ENCODE peak calls at places on chromosomes 4 and X, in five cellular contexts. P is Peyer's patch; B is CD8-positive, alpha-beta T cell; O is pancreas; N is K562. L is an unnamed sample.

GRCh38 chr4:81565137-81565870 is 93.6 kb upstream of the RASGEF1B start:
- DNase-seq in P (peak), B (no peak), O (peak), N (peak), L (peak)

GRCh38 chr4:137378393-137379290 is 153.7 kb downstream of the PCDH18 start:
- DNase-seq in P (no peak), B (no peak), O (no peak), N (no peak), L (peak)

GRCh38 chr4:95513022-95513421 is 35.8 kb downstream of the UNC5C start:
- DNase-seq in P (no peak), B (no peak), O (no peak), N (no peak), L (no peak)

GRCh38 chr4:73690051-73690744 is 50.2 kb upstream of the CXCL8 start:
- DNase-seq in P (no peak), B (no peak), O (no peak), N (no peak), L (peak)

GRCh38 chr4:6198768-6199343 is 1.5 kb downstream of the JAKMIP1 start:
- DNase-seq in P (no peak), B (no peak), O (no peak), N (no peak), L (no peak)

GRCh38 chrX:132775230-132775823 is 183.1 kb downstream of the HS6ST2 start:
- DNase-seq in P (no peak), B (no peak), O (no peak), N (no peak), L (peak)

GRCh38 chr4:20832821-20833220 is 132.6 kb downstream of the PACRGL start:
- DNase-seq in P (no peak), B (no peak), O (no peak), N (no peak), L (no peak)

GRCh38 chr4:80173387-80173786 is 23.9 kb upstream of the PRDM8 start:
- DNase-seq in P (peak), B (peak), O (no peak), N (no peak), L (peak)

GRCh38 chrX:2391869-2392606 is 108.7 kb downstream of the DHRSX start:
- DNase-seq in P (no peak), B (no peak), O (no peak), N (no peak), L (peak)
- TF ChIP-seq CTCF in P (peak), B (no peak), O (no peak), N (no peak), L (no peak)

GRCh38 chrX:47523297-47523696 is 37.7 kb upstream of the ARAF start:
- DNase-seq in P (peak), B (peak), O (peak), N (peak), L (peak)

GRCh38 chrX:47518105-47518504 is 35.1 kb upstream of the ZNF41 start:
- DNase-seq in P (no peak), B (no peak), O (no peak), N (no peak), L (no peak)

GRCh38 chrX:47529548-47529947 is 31.5 kb upstream of the ARAF start:
- DNase-seq in P (no peak), B (no peak), O (no peak), N (no peak), L (no peak)

DNA sequence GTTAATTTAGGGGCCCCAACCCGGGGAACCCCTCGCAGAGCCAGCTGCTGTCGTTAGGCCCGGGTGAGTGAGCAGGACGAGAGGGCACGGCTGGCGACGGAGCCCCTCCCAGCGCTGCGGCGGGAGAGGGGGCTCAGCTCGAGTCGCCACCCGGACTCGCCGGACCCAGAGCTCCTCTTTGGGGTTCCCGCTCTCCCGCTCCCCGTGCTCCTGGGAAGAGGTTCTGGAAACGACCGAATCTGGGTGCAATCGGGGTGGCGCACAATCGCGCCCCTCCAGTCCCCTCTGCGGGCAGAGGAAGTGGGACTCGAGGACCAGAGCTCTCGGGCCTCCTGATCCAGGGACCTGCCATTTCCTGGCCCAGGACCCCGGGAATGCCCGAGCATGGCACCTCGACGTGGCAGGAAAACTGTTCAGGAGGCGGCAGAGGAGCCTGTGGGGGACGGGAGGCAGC is 37.3 kb upstream of the ARAF start:
- DNase-seq in P (no peak), B (no peak), O (peak), N (no peak), L (no peak)
- TF ChIP-seq CTCF in P (no peak), B (peak), O (no peak), N (no peak), L (no peak)

DNA sequence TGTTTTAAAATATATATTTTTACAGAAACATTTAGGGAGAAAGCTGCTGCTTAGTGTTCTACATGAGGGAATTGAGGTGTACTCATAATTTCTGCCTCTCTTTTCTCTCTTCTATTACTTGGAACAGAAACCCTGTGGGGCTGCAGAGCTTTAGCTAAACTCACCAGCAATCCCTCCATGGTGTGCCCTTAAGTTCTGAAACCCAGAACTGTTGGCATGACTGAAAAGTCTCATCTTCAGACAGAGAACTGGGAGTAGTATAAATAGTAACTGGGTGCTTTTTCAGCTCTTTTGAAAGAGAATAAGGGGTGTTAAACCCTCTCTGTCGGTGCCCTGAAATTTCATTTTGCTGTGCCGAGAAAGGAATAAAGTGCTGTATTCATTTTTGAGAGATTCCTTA is 294.9 kb upstream of the BOD1L1 start:
- DNase-seq in P (no peak), B (no peak), O (no peak), N (no peak), L (no peak)
- TF ChIP-seq CTCF in P (no peak), B (no peak), O (no peak), N (no peak), L (no peak)

GRCh38 chrX:77733342-77733741 is 52.7 kb downstream of the ATRX start:
- DNase-seq in P (no peak), B (no peak), O (no peak), N (no peak), L (no peak)

GRCh38 chrX:77731821-77732419 is 54.1 kb downstream of the ATRX start:
- DNase-seq in P (no peak), B (no peak), O (no peak), N (no peak), L (no peak)
- TF ChIP-seq CTCF in P (no peak), B (no peak), O (no peak), N (no peak), L (no peak)

GRCh38 chr4:152644130-152644529 is 35.7 kb downstream of the TMEM154 start:
- DNase-seq in P (no peak), B (no peak), O (no peak), N (no peak), L (no peak)

GRCh38 chr4:152643153-152644035 is 36.4 kb downstream of the TMEM154 start:
- DNase-seq in P (peak), B (no peak), O (no peak), N (peak), L (no peak)

GRCh38 chr4:152635876-152636275 is 43.9 kb downstream of the TMEM154 start:
- DNase-seq in P (no peak), B (no peak), O (no peak), N (no peak), L (no peak)

DNA sequence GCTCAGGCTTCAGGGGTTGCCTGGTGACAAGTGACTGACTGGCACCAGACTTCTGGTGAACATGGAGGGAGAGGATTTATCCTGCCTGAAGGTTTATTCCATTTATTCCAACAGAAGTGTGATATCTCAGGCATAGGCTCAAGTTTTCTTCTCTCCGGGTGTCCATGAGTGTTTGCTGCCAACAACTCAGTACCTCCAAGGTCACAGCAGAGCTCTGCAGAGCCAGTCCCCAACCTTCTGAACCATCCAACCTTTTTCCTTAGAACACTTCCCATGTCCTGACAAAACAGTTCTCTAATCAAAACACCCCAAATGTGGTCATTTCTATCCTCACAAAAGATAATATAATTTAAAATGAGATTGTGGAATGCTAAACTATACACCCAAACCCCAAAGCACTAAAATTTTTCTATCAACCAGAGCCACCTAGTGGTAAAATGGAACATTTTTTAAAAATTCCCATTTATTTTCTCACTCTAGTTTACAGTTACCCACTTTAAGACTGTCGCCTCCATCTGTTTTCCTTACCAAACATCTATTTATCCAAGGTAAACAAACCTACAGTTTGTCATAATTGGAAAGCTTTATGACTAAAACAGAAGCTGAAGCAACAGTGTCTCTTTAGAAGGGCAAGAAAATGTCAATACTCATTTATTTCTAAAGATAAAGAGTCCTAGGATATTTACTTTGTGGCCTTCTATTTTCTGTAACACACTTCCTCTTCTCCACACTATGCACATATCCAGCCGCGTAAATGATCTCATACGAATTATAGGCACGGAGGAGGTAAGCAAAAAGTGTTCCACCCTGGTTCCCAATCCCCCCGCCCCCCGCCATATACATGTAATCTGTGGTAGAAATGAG is 39.5 kb downstream of the TMEM154 start:
- DNase-seq in P (no peak), B (no peak), O (no peak), N (peak), L (peak)
- TF ChIP-seq CTCF in P (peak), B (peak), O (peak), N (peak), L (peak)

DNA sequence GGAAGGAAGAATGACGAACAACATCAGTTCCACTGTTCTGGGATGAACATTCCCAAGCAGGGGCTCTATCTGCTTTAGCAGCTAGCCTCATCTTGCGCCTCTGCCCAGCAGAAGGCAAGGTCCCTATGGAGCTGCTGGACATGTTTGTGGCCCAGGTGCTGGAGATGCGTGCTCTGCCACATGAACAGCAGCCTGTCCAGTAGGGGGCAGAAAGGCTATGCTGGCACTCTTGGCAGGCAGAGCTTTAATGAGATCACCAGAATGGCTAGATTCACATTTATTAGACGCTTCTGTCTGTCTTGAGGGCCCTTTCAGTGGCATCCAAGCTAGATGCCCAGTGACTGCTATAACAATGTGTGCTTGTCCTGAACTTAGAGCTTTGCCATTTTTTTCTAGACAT is 1826.0 kb downstream of the STIM2 start:
- DNase-seq in P (no peak), B (no peak), O (peak), N (peak), L (peak)
- TF ChIP-seq CTCF in P (no peak), B (no peak), O (no peak), N (no peak), L (peak)

DNA sequence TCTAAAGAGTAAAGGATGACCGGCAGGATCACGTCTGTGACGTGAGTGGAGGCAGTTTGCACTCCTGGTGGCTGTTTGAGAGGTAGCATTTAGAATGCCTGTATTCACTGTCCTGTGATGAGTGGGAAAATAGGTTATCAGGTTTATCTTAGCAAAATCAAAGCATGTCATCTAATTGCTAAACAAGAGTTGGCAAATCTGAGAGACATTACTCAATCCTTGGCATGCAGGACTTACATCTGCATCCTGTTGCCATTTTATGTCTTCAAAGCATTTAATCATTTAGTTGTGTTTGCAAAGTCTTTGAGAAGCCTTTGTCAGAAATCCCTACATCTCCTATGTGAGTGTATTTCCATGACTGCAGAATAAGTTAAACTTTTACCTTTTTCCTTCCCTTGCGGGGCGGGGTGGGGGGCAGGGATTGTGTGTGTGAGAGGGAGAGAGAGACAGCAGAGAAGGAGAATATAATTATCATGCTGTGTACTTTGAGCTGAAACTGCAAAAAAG is 41.4 kb upstream of the MSANTD1 start:
- DNase-seq in P (no peak), B (no peak), O (no peak), N (no peak), L (peak)
- TF ChIP-seq CTCF in P (no peak), B (no peak), O (no peak), N (no peak), L (no peak)